ENCODE peak calls at places on chromosomes 3 and 15, in ten cellular contexts. T, P, X, M, L, K, A, R, E and W are unnamed samples.

GRCh38 chr15:101124731-101125558 is 126.9 kb downstream of the CHSY1 start:
- DNase-seq in P (no peak), R (no peak), M (no peak), X (no peak), L (no peak), A (no peak), K (no peak), E (no peak), T (no peak), W (no peak)

GRCh38 chr15:88309363-88309762 is 52.8 kb upstream of the NTRK3 start:
- DNase-seq in E (no peak), R (no peak), X (no peak), T (no peak), P (no peak), M (no peak), K (no peak), A (peak), L (no peak), W (no peak)

GRCh38 chr3:69370156-69370944 is 15.5 kb downstream of the FRMD4B start:
- DNase-seq in E (no peak), R (no peak), M (peak), K (no peak), L (no peak), P (no peak), T (peak), A (no peak), X (no peak), W (no peak)

GRCh38 chr3:122996038-122996580 is 31.5 kb downstream of the SEMA5B start:
- DNase-seq in M (no peak), P (no peak), A (no peak), T (no peak), R (no peak), K (no peak), E (peak), X (peak), L (no peak), W (no peak)

GRCh38 chr3:130242850-130243569 is 102.5 kb upstream of the COL6A5 start:
- DNase-seq in K (no peak), L (no peak), A (peak), X (no peak), P (no peak), T (no peak), M (no peak), R (no peak), E (peak), W (no peak)

GRCh38 chr3:35772364-35773009 is 133.2 kb downstream of the ARPP21 start:
- DNase-seq in K (no peak), A (no peak), R (no peak), E (no peak), P (no peak), M (no peak), T (no peak), X (no peak), L (no peak), W (no peak)

GRCh38 chr3:133574260-133574881 is 885 bp downstream of the CDV3 start:
- DNase-seq in M (peak), E (no peak), L (peak), R (peak), X (no peak), A (peak), P (no peak), T (peak), K (no peak), W (no peak)

GRCh38 chr15:75073197-75073596 is 49.8 kb downstream of the PPCDC start:
- DNase-seq in E (no peak), X (no peak), L (no peak), K (no peak), R (no peak), T (no peak), M (no peak), P (no peak), A (no peak), W (no peak)

GRCh38 chr3:21017115-21017852 is 733.7 kb downstream of the ZNF385D start:
- DNase-seq in A (peak), M (no peak), R (no peak), X (no peak), K (no peak), L (no peak), T (peak), P (no peak), E (no peak), W (no peak)

GRCh38 chr3:152113992-152114651 is 154.6 kb upstream of the MBNL1 start:
- DNase-seq in X (no peak), P (no peak), L (no peak), A (no peak), E (no peak), M (no peak), R (no peak), K (no peak), T (no peak), W (no peak)

GRCh38 chr3:184594386-184595035 is 32.9 kb downstream of the EPHB3 start:
- DNase-seq in T (no peak), E (no peak), L (no peak), M (no peak), K (no peak), X (no peak), R (no peak), P (no peak), A (no peak), W (no peak)

GRCh38 chr15:84960391-84961113 is 21.1 kb upstream of the PDE8A start:
- DNase-seq in L (no peak), X (no peak), T (no peak), E (no peak), K (no peak), P (no peak), A (peak), R (no peak), M (no peak), W (no peak)

GRCh38 chr3:58667229-58667628 is 655 bp upstream of the FAM3D start:
- DNase-seq in T (no peak), P (no peak), L (no peak), K (no peak), M (no peak), E (no peak), R (no peak), A (no peak), X (no peak), W (no peak)

GRCh38 chr3:135896613-135897012 is 68.9 kb upstream of the PPP2R3A start:
- DNase-seq in A (peak), K (no peak), P (no peak), E (no peak), L (no peak), M (no peak), T (no peak), R (no peak), X (no peak), W (no peak)

GRCh38 chr3:96619475-96619874 is 194.9 kb upstream of the EPHA6 start:
- DNase-seq in R (no peak), E (no peak), P (no peak), X (no peak), L (no peak), T (no peak), A (peak), M (peak), K (no peak), W (no peak)

GRCh38 chr3:123449986-123450474 is 1.1 kb upstream of the ADCY5 start:
- DNase-seq in T (no peak), L (peak), M (no peak), K (peak), R (peak), A (peak), P (no peak), X (no peak), E (peak), W (no peak)

GRCh38 chr3:135131290-135131689 is 336.2 kb downstream of the EPHB1 start:
- DNase-seq in R (no peak), X (no peak), A (no peak), P (no peak), E (no peak), T (no peak), L (no peak), M (no peak), K (no peak), W (no peak)

GRCh38 chr3:31823184-31823583 is 157.9 kb downstream of the OSBPL10 start:
- DNase-seq in R (no peak), M (no peak), E (no peak), K (no peak), X (no peak), A (no peak), P (no peak), L (no peak), T (no peak), W (no peak)

GRCh38 chr3:113104746-113105479 is 106.4 kb upstream of the BOC start:
- DNase-seq in M (no peak), E (no peak), L (no peak), K (no peak), T (no peak), A (peak), X (no peak), R (no peak), P (no peak), W (no peak)

GRCh38 chr15:71431345-71432336 is 316.4 kb downstream of the THSD4 start:
- DNase-seq in L (no peak), T (no peak), K (no peak), R (no peak), X (no peak), A (no peak), P (no peak), E (no peak), M (no peak), W (no peak)

GRCh38 chr3:23776352-23776891 is 29.3 kb upstream of the UBE2E1 start:
- DNase-seq in P (no peak), T (no peak), X (no peak), E (no peak), A (no peak), L (no peak), R (no peak), K (no peak), M (no peak), W (no peak)

GRCh38 chr15:73923488-73924164 is 2.6 kb upstream of the LOXL1 start:
- DNase-seq in A (no peak), E (no peak), P (no peak), T (no peak), L (no peak), X (peak), K (no peak), M (no peak), R (no peak), W (no peak)

GRCh38 chr15:72173401-72173800 is 24.2 kb downstream of the GRAMD2A start:
- DNase-seq in E (no peak), A (no peak), X (no peak), P (no peak), T (no peak), R (no peak), M (no peak), K (no peak), L (no peak), W (no peak)

GRCh38 chr3:107184375-107184774 is 192.9 kb upstream of the CCDC54 start:
- DNase-seq in P (no peak), T (no peak), R (no peak), L (no peak), X (no peak), E (no peak), K (no peak), A (peak), M (no peak), W (no peak)

GRCh38 chr3:126417461-126418255 is 22.9 kb downstream of the CFAP100 start:
- DNase-seq in T (no peak), K (no peak), R (no peak), E (no peak), L (no peak), P (no peak), M (no peak), A (no peak), X (no peak), W (no peak)

GRCh38 chr15:68415061-68415460 is 16.9 kb downstream of the ITGA11 start:
- DNase-seq in K (no peak), X (no peak), R (no peak), M (no peak), P (no peak), L (no peak), T (no peak), E (no peak), A (no peak), W (no peak)

GRCh38 chr3:135690664-135691063 is 274.9 kb upstream of the PPP2R3A start:
- DNase-seq in P (no peak), T (no peak), R (no peak), K (no peak), L (no peak), X (no peak), A (peak), E (no peak), M (no peak), W (no peak)

GRCh38 chr15:40957581-40958051 is 4.3 kb downstream of the CHAC1 start:
- DNase-seq in E (peak), M (no peak), P (no peak), L (no peak), X (peak), R (no peak), K (no peak), A (no peak), T (peak), W (no peak)

GRCh38 chr15:83904107-83904720 is 250.3 kb downstream of the ADAMTSL3 start:
- DNase-seq in L (no peak), X (no peak), R (no peak), M (no peak), P (no peak), A (no peak), T (no peak), K (no peak), E (no peak), W (peak)

GRCh38 chr3:177013681-177014280 is 183.5 kb downstream of the TBL1XR1 start:
- DNase-seq in A (peak), P (no peak), X (no peak), M (no peak), E (no peak), L (no peak), T (no peak), R (no peak), K (no peak), W (no peak)